ENCODE peak calls at places on chromosomes 3 and 15, in five cellular contexts. F is psoas muscle, N is sigmoid colon, P is cardiac muscle cell, D is PC-3. Z is an unnamed sample.

GRCh38 chr3:11389570-11390268 is 117.5 kb downstream of the ATG7 start:
- DNase-seq in F (no peak), D (no peak), N (no peak), P (no peak), Z (no peak)

GRCh38 chr3:185728630-185729334 is 96.1 kb downstream of the IGF2BP2 start:
- DNase-seq in N (no peak), P (no peak), F (no peak), D (no peak), Z (no peak)

GRCh38 chr15:29003446-29004233 is 117.9 kb downstream of the APBA2 start:
- DNase-seq in N (no peak), F (no peak), P (no peak), D (no peak), Z (no peak)

GRCh38 chr3:155581579-155581978 is 163.3 kb downstream of the PLCH1 start:
- DNase-seq in P (no peak), F (no peak), N (no peak), D (no peak), Z (no peak)

GRCh38 chr15:61518191-61518950 is 289.3 kb upstream of the RORA start:
- DNase-seq in P (no peak), D (peak; percentile 27), F (no peak), N (no peak), Z (no peak)

GRCh38 chr15:90264649-90265048 is 823 bp upstream of the NGRN start:
- DNase-seq in P (no peak), N (no peak), F (peak; percentile 60), D (peak; percentile 70), Z (no peak)

GRCh38 chr3:120475722-120476385 is 25.1 kb upstream of the FSTL1 start:
- DNase-seq in D (no peak), N (no peak), P (no peak), F (no peak), Z (no peak)

GRCh38 chr3:105686324-105686897 is 182.4 kb downstream of the CBLB start:
- DNase-seq in N (no peak), D (peak; percentile 59), F (no peak), P (no peak), Z (no peak)

GRCh38 chr3:9692416-9692815 is 11.2 kb upstream of the CPNE9 start:
- DNase-seq in N (no peak), F (no peak), P (no peak), D (no peak), Z (no peak)

GRCh38 chr15:39746176-39746575 is 36.5 kb downstream of the FSIP1 start:
- DNase-seq in F (no peak), D (no peak), P (no peak), N (no peak), Z (no peak)

GRCh38 chr3:107574650-107575049 is 51.9 kb downstream of the BBX start:
- DNase-seq in N (no peak), P (peak; percentile 52), F (no peak), D (peak; percentile 62), Z (no peak)

GRCh38 chr3:46228259-46229222 is 13.7 kb upstream of the CCR3 start:
- DNase-seq in N (peak; percentile 77), D (peak; percentile 87), F (no peak), P (no peak), Z (no peak)

GRCh38 chr3:134563614-134564013 is 77.8 kb downstream of the CEP63 start:
- DNase-seq in F (no peak), P (no peak), N (no peak), D (no peak), Z (no peak)

GRCh38 chr15:55118341-55118740 is 78.4 kb downstream of the RSL24D1 start:
- DNase-seq in D (no peak), F (no peak), N (no peak), P (no peak), Z (no peak)

GRCh38 chr15:62390793-62391543 is 225.9 kb upstream of the C2CD4B start:
- DNase-seq in F (peak; percentile 79), N (peak; percentile 74), P (peak; percentile 70), D (peak; percentile 14), Z (peak; percentile 50)

GRCh38 chr3:186871403-186871924 is 29.0 kb downstream of the ADIPOQ start:
- DNase-seq in F (no peak), P (no peak), D (no peak), N (no peak), Z (no peak)

GRCh38 chr3:152513301-152513960 is 244.7 kb downstream of the MBNL1 start:
- DNase-seq in F (no peak), N (no peak), D (no peak), P (no peak), Z (no peak)

GRCh38 chr3:187183210-187183862 is 13.9 kb upstream of the RTP1 start:
- DNase-seq in D (no peak), F (no peak), N (no peak), P (no peak), Z (no peak)

GRCh38 chr3:110973263-110973895 is 98.2 kb upstream of the NECTIN3 start:
- DNase-seq in N (no peak), D (no peak), F (no peak), P (no peak), Z (no peak)

GRCh38 chr15:98876461-98877369 is 130.9 kb downstream of the PGPEP1L start:
- DNase-seq in D (no peak), N (no peak), P (no peak), F (no peak), Z (no peak)

GRCh38 chr15:71748327-71748726 is 62.0 kb upstream of the NR2E3 start:
- DNase-seq in P (no peak), F (no peak), N (no peak), D (peak; percentile 95), Z (no peak)

GRCh38 chr15:99454107-99454809 is 111.5 kb upstream of the MEF2A start:
- DNase-seq in P (no peak), D (no peak), F (no peak), N (peak; percentile 37), Z (no peak)

GRCh38 chr15:51801391-51801835 is 28.0 kb upstream of the TMOD3 start:
- DNase-seq in D (peak; percentile 49), F (peak; percentile 52), P (peak; percentile 45), N (no peak), Z (peak; percentile 51)

GRCh38 chr3:28322464-28322863 is 26.1 kb upstream of the ZCWPW2 start:
- DNase-seq in N (no peak), D (peak; percentile 24), F (no peak), P (no peak), Z (no peak)

GRCh38 chr3:63705092-63705645 is 52.7 kb downstream of the SNTN start:
- DNase-seq in P (no peak), F (no peak), N (no peak), D (no peak), Z (no peak)

GRCh38 chr3:168071971-168072645 is 23.6 kb downstream of the GOLIM4 start:
- DNase-seq in F (no peak), D (peak; percentile 20), N (no peak), P (no peak), Z (no peak)

GRCh38 chr15:49809894-49810594 is 189.2 kb downstream of the DTWD1 start:
- DNase-seq in F (no peak), P (no peak), D (peak; percentile 30), N (no peak), Z (no peak)

GRCh38 chr3:176814252-176814651 is 383.0 kb downstream of the TBL1XR1 start:
- DNase-seq in P (peak; percentile 83), F (peak; percentile 59), D (peak; percentile 78), N (peak; percentile 71), Z (peak; percentile 65)

GRCh38 chr15:90270502-90271150 is 5.2 kb downstream of the NGRN start:
- DNase-seq in N (no peak), F (no peak), P (no peak), D (no peak), Z (no peak)

GRCh38 chr3:128217702-128218475 is 64.6 kb downstream of the EEFSEC start:
- DNase-seq in D (no peak), F (no peak), N (no peak), P (peak; percentile 35), Z (no peak)

GRCh38 chr3:129106320-129106719 is 15.3 kb downstream of the RAB43 start:
- DNase-seq in F (no peak), D (peak; percentile 3), N (no peak), P (no peak), Z (no peak)

GRCh38 chr3:132623646-132624045 is 26.6 kb downstream of the ACKR4 start:
- DNase-seq in P (no peak), N (no peak), F (no peak), D (no peak), Z (no peak)

GRCh38 chr15:90765966-90766365 is 48.8 kb downstream of the BLM start:
- DNase-seq in N (no peak), F (no peak), D (no peak), P (no peak), Z (no peak)

GRCh38 chr3:106673926-106674569 is 703.2 kb upstream of the CCDC54 start:
- DNase-seq in N (no peak), D (no peak), P (no peak), F (no peak), Z (no peak)

DNA sequence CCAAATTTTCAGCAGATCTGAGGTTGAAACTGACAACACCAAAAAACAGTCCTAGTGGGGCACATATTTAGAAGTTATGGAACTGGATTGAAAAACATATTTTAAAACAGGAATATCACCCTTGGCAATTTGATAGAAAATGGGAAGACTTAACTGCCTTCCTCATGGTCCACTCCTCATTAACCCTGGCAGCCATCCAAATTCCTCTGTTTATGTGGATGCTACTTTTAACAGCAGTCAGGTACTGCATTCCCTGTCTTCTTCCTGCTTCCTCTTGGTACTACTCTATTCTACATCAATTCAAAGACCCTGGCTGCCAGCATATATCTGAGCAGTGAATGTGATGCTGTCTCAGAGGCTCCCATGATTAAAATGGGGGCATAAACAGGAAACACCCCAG is 54.3 kb downstream of the PDE8A start:
- DNase-seq in P (peak; percentile 40), F (no peak), N (no peak), D (peak; percentile 18), Z (no peak)
- H3K4me1 ChIP-seq in P (no peaks in the 10 kb centered on the region), F (peaks cover 14% of the 10 kb centered on the region), N (peaks cover 37% of the 10 kb centered on the region), D (no peaks in the 10 kb centered on the region), Z (peaks cover 5% of the 10 kb centered on the region)

GRCh38 chr3:6994081-6994668 is 133.3 kb downstream of the GRM7 start:
- DNase-seq in D (peak; percentile 11), F (no peak), P (peak; percentile 20), N (no peak), Z (no peak)
- H3K27ac ChIP-seq in D (no peak overlapping the region), F (no peak overlapping the region), P (no peak overlapping the region), N (no peak overlapping the region), Z (no peak overlapping the region)

GRCh38 chr15:43868412-43868811 is 41.6 kb downstream of the WDR76 start:
- DNase-seq in D (no peak), F (no peak), P (no peak), N (no peak), Z (no peak)

GRCh38 chr15:43871835-43872234 is 45.0 kb downstream of the WDR76 start:
- DNase-seq in P (no peak), D (no peak), N (no peak), F (no peak), Z (no peak)

GRCh38 chr15:43872416-43873020 is 45.7 kb downstream of the WDR76 start:
- DNase-seq in P (peak; percentile 90), N (no peak), F (no peak), D (peak; percentile 73), Z (no peak)

DNA sequence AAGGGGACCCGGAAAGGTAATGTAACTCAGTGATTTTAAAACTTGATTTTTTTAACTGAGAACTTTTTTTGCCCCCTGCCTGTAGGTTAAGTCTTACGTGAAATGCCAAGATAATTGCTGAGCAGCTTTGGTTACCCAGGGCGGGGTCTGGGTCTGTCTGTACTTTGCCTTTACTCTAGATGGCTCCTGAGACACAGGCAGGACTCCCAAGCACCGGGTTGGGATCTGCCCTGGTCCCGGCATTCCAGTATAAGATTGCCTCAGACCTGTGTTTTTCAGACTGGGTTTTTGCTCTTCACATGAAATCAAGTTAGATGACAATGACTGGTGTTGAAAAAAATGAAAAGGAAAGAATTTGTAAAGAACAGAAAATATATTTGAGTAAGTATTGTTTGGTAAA is 40.3 kb downstream of the WDR76 start:
- DNase-seq in F (no peak), N (no peak), P (no peak), D (no peak), Z (no peak)
- H3K4me1 ChIP-seq in F (no peaks in the 10 kb centered on the region), N (peaks cover 7% of the 10 kb centered on the region), P (peaks cover 4% of the 10 kb centered on the region), D (no peaks in the 10 kb centered on the region), Z (no peaks in the 10 kb centered on the region)

GRCh38 chr15:69862540-69862939 is 235.2 kb downstream of the TLE3 start:
- DNase-seq in P (no peak), D (peak; percentile 11), N (no peak), F (no peak), Z (no peak)
- H3K27ac ChIP-seq in P (no peak overlapping the region), D (no peak overlapping the region), N (no peak overlapping the region), F (no peak overlapping the region), Z (no peak overlapping the region)

Z was measured in heart left ventricle.